ENCODE peak calls at places on chromosomes 3 and 15, in six cellular contexts. A is CD4-positive, CD25-positive, alpha-beta regulatory T cell; R is HepG2; N is Peyer's patch; S is upper lobe of right lung; V is A549. J is an unnamed sample. For H3K4me1, the result is how much of the 10 kb centered on the place peaks cover.

GRCh38 chr3:135034291-135034768 is 239.3 kb downstream of the EPHB1 start:
- DNase-seq in A (no peak), S (no peak), N (no peak), V (no peak), R (no peak), J (no peak)

GRCh38 chr15:52579852-52580251 is 11.0 kb upstream of the ARPP19 start:
- DNase-seq in V (no peak), N (no peak), S (no peak), A (no peak), R (no peak), J (no peak)

GRCh38 chr15:59174161-59174845 is 32.3 kb upstream of the LDHAL6B start:
- DNase-seq in V (no peak), A (no peak), R (no peak), S (peak), N (no peak), J (no peak)

GRCh38 chr3:123880998-123881561 is 3.1 kb downstream of the MYLK start:
- DNase-seq in N (no peak), A (no peak), V (peak), R (peak), S (no peak), J (no peak)

GRCh38 chr15:74201656-74202420 is 749 bp downstream of the STRA6 start:
- DNase-seq in V (peak), R (no peak), N (no peak), A (no peak), S (no peak), J (no peak)

GRCh38 chr3:179418610-179419009 is 32.7 kb downstream of the GNB4 start:
- DNase-seq in N (no peak), S (no peak), A (no peak), V (no peak), R (no peak), J (no peak)

GRCh38 chr15:58715266-58715917 is 34.1 kb downstream of the ADAM10 start:
- DNase-seq in N (no peak), V (no peak), A (no peak), S (no peak), R (no peak), J (no peak)

GRCh38 chr3:196569003-196569516 is 600 bp downstream of the FBXO45 start:
- DNase-seq in N (no peak), R (peak), S (peak), V (peak), A (peak), J (peak)

GRCh38 chr3:164655462-164655861 is 422.8 kb downstream of the SI start:
- DNase-seq in V (no peak), N (no peak), S (no peak), A (no peak), R (no peak), J (no peak)

GRCh38 chr3:184154909-184155643 is at the start of gene DVL3:
- DNase-seq in S (peak), V (peak), N (peak), R (peak), A (peak), J (peak)

GRCh38 chr15:100849021-100849831 is 30.4 kb upstream of the ALDH1A3 start:
- DNase-seq in S (peak), V (peak), N (peak), R (no peak), A (peak), J (peak)

GRCh38 chr3:186314896-186315295 is 47.1 kb downstream of the DGKG start:
- DNase-seq in S (no peak), V (no peak), N (no peak), R (no peak), A (no peak), J (no peak)

GRCh38 chr3:177424541-177424940 is 227.3 kb upstream of the TBL1XR1 start:
- DNase-seq in R (no peak), S (no peak), A (no peak), V (no peak), N (no peak), J (no peak)

GRCh38 chr3:30188713-30189112 is 417.7 kb upstream of the TGFBR2 start:
- DNase-seq in N (no peak), S (no peak), V (no peak), R (no peak), A (no peak), J (peak)

GRCh38 chr3:12353796-12354505 is 65.1 kb downstream of the PPARG start:
- DNase-seq in N (no peak), R (no peak), V (peak), S (no peak), A (no peak), J (no peak)

GRCh38 chr15:76339302-76340197 is 3.0 kb downstream of the ISL2 start:
- DNase-seq in A (peak), S (no peak), R (no peak), V (no peak), N (peak), J (peak)

GRCh38 chr3:161035711-161036110 is 69.4 kb downstream of the B3GALNT1 start:
- DNase-seq in V (no peak), R (no peak), N (no peak), A (no peak), S (no peak), J (no peak)

GRCh38 chr15:41675337-41675736 is 15.1 kb downstream of the MGA start:
- DNase-seq in S (no peak), N (no peak), R (no peak), A (no peak), V (no peak), J (no peak)

GRCh38 chr3:187183903-187184302 is 13.4 kb upstream of the RTP1 start:
- DNase-seq in S (no peak), N (no peak), A (no peak), R (no peak), V (no peak), J (no peak)

GRCh38 chr3:49199244-49199899 is 28.0 kb downstream of the KLHDC8B start:
- DNase-seq in V (no peak), N (peak), S (peak), R (no peak), A (no peak), J (peak)

DNA sequence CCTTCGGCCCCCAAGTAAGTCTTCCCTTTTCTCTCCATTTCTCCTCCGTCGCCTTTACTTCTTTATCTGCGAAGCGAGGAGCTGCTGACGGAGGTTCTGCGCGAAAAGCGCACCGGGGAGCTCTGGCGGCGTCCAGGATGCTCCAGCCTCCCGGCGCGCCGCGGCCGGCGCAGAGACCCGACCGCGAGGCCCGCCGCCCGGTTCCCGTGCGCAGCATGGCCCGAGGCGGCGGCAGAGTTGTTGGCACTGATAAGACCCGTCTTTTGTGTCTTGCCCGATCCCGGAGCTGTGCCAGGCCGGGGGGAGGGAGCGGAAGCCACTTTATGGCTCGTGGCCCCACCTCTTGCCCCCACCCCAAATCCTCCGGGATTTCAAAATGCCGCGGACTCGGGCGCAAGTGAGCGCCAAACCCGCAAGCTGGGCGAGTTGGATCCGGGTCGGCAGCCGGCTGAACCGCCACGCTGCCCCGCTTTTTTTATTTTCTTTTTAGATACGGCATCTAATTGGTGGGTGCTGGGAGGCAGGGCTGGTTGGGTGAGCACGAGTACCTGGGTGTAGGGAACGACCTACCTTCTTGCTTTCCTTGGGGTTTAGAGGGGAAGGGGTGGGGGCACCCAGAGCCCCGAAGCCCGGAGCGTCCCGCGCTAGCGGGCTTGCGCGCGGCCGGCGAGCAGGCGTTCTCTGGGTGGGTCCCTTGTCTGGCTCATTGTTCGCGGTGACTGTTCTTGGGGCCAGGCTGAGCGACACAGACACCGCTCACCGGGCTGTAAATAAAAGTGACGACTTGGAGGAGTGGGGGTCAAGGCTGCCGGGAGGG is 532.7 kb upstream of the SEMA6D start:
- DNase-seq in A (no peak), S (peak), N (peak), V (no peak), R (no peak), J (peak)
- H3K4me3 ChIP-seq in A (no peak), S (peak), N (peak), V (no peak), R (no peak), J (no peak)

DNA sequence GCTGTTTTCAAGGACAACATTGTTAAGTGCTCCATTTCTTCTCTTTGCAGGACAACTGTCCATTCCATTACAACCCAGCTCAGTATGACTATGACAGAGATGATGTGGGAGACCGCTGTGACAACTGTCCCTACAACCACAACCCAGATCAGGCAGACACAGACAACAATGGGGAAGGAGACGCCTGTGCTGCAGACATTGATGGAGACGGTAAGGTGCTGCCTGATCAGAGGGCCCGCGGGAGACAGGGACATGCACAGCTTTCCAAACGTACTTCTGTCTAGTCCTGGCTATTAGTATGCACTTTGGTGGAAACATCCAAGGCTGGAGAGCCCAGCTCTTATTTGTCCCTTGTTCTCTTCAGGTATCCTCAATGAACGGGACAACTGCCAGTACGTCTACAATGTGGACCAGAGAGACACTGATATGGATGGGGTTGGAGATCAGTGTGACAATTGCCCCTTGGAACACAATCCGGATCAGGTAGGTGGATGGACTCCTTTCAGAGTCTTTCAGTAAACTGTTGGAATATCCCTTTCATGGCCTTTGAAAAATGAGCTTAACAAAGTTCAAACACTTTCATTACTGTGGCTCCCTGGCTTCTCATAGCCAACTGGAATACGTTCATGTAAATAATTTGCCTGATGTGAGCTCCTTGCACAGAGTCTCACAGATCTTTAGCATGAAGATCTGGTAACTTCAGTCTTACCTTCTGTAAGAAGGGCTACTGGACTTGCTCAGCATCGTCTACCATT is 10.4 kb downstream of the THBS1 start:
- DNase-seq in V (no peak), R (no peak), A (no peak), N (no peak), S (no peak), J (no peak)
- H3K4me1 ChIP-seq in V (under half), R (under half), A (under half), N (under half), S (under half), J (under half)

GRCh38 chr15:90471126-90471525 is 58.6 kb upstream of the CRTC3 start:
- DNase-seq in V (no peak), N (no peak), S (no peak), R (no peak), A (no peak), J (no peak)
- H3K4me3 ChIP-seq in V (no peak), N (no peak), S (no peak), R (no peak), A (no peak), J (no peak)

DNA sequence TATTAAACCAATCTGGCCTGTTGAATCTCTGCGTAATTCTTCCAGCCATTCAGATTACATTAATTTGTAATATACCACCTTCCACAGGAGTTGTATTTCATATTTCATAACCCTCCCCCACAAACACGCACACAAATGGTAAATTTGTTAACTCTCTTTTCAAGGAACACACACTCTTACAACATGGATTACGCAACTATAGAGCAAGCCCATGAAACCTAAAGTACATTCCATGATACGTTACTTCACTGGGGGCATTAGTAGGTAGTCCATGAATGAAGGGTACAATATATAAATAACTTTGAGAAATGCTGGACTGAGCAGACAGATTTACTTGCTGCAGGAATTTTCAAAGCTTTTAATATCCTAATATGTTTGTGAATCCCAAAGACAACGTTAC is 65.0 kb downstream of the TRIM69 start:
- DNase-seq in V (no peak), S (no peak), R (peak), A (no peak), N (no peak), J (no peak)
- H3K4me1 ChIP-seq in V (under half), S (under half), R (under half), A (under half), N (under half), J (under half)

DNA sequence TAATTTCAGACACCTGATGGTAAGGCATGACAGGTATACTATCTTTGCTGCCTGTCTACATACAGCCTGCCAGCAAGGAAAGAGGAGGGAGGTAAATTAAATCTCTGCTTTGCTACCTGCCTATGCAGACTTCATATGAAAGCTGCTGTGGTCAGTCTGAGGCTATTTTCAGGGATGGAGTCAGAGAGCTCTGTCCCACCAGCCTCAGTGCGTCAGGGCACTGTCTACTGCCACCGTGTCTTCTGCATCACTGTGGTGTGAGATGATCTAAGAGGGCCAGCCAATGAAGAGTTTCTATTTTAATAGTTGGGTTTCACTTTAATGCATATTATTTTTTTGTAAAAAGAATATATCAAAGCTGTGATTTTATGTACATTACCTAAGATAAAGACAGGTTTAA is 125.6 kb downstream of the CADPS start:
- DNase-seq in N (no peak), R (no peak), S (no peak), A (no peak), V (no peak), J (no peak)
- H3K4me3 ChIP-seq in N (no peak), R (no peak), S (no peak), A (no peak), V (no peak), J (no peak)

GRCh38 chr15:66714543-66714981 is 12.5 kb downstream of the SMAD6 start:
- DNase-seq in V (no peak), N (no peak), S (no peak), R (no peak), A (no peak), J (no peak)

GRCh38 chr15:66713843-66714508 is 11.9 kb downstream of the SMAD6 start:
- DNase-seq in A (no peak), S (no peak), V (no peak), R (no peak), N (no peak), J (no peak)

GRCh38 chr15:66716668-66717025 is 14.6 kb downstream of the SMAD6 start:
- DNase-seq in N (no peak), S (no peak), V (no peak), R (no peak), A (no peak), J (no peak)

GRCh38 chr15:66715736-66716667 is 14.0 kb downstream of the SMAD6 start:
- DNase-seq in V (no peak), N (no peak), A (no peak), R (no peak), S (no peak), J (no peak)

DNA sequence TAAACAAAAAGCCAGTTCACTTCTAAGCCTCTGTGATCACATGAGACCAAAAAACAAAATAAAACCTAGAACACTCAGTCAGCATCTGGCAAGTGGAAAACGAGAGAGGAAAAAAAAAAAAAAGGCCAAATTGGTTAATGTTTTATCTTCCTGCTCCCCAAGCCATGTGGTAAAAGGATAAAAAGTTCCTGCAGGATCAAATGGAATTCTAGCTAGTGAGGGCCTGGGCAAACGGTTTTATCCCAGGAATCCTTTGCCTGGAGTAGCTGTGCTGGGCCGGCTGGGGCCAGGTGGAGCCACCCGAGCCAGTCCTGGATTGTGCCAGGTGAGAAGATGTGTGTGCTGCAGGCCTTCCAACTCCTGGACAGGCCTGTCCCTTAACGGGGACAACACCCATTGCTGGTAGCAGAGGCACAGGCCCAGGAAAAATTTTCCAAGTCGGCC is 13.2 kb downstream of the SMAD6 start:
- DNase-seq in R (peak), V (no peak), A (no peak), S (no peak), N (no peak), J (no peak)
- H3K4me1 ChIP-seq in R (under half), V (half or more), A (under half), S (under half), N (under half), J (under half)

DNA sequence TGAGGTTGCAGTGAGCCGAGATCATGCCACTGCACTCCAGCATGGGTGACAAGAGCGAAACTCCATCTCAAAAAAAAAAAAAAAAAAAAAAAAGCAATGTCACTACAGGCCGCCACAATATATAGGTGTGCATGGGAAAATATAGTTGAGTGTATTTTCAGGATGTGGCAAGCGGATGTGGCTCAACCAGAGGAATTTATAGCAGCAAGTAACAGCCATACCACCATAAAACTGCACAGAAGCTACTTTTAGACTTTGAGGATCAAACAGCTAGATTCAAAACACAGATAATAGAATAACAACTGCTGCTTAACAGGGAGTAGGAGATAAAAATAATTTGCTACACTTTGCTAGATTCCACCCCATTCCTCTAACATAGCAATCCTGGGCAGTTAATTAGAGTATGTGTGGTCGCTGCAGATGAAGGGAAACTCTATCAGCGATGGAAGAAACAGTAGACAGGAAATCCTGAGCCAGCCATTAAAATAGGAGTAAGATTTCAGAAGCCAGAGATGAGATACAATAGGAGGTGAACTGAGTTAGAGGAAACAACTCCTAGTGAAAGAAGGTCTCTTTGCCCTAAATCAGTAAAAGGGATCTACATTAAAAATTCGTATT is 318.7 kb upstream of the STT3B start:
- DNase-seq in R (no peak), V (no peak), A (peak), S (no peak), N (no peak), J (peak)
- H3K4me3 ChIP-seq in R (no peak), V (no peak), A (peak), S (no peak), N (no peak), J (no peak)

J was measured in mucosa of descending colon.